ENCODE peak calls at places on chromosomes 16 and 17, in nine cellular contexts. C is ascending aorta; W is choroid plexus epithelial cell; A is uterus; V is activated CD8-positive, alpha-beta T cell treated with anti-CD3 and anti-CD28 coated beads for 36 hours; S is fibroblast of the aortic adventitia; G is neural crest cell; Y is A549; O is right atrium auricular region. D is an unnamed sample.

GRCh38 chr17:57902800-57903759 is 52.1 kb downstream of the CUEDC1 start:
- DNase-seq in C (peak), W (peak), A (peak), V (no peak), S (peak), G (no peak), Y (peak), O (peak), D (peak)

GRCh38 chr16:49854227-49855203 is 1.4 kb downstream of the ZNF423 start:
- DNase-seq in C (no peak), W (no peak), A (peak), V (peak), S (no peak), G (peak), Y (no peak), O (no peak), D (no peak)

GRCh38 chr16:13928644-13929043 is 8.7 kb downstream of the ERCC4 start:
- DNase-seq in C (no peak), W (no peak), A (no peak), V (no peak), S (no peak), G (no peak), Y (no peak), O (no peak), D (no peak)

GRCh38 chr17:8436169-8436932 is 667 bp downstream of the NDEL1 start:
- DNase-seq in C (peak), W (peak), A (no peak), V (peak), S (peak), G (peak), Y (peak), O (peak), D (peak)

GRCh38 chr16:76059186-76059585 is 218.0 kb upstream of the CNTNAP4 start:
- DNase-seq in C (no peak), W (no peak), A (no peak), V (no peak), S (no peak), G (no peak), Y (no peak), O (no peak), D (no peak)

GRCh38 chr16:12900599-12901203 is 697 bp upstream of the SHISA9 start:
- DNase-seq in C (no peak), W (no peak), A (no peak), V (no peak), S (no peak), G (no peak), Y (no peak), O (no peak), D (no peak)

GRCh38 chr17:79188048-79188447 is 113.4 kb downstream of the ENGASE start:
- DNase-seq in C (no peak), W (peak), A (no peak), V (peak), S (no peak), G (peak), Y (peak), O (no peak), D (peak)

GRCh38 chr17:28270926-28271325 is 48.1 kb upstream of the TMEM97 start:
- DNase-seq in C (no peak), W (no peak), A (no peak), V (no peak), S (no peak), G (no peak), Y (no peak), O (no peak), D (no peak)

GRCh38 chr17:29764217-29764616 is 141.5 kb upstream of the CORO6 start:
- DNase-seq in C (no peak), W (no peak), A (no peak), V (no peak), S (no peak), G (no peak), Y (no peak), O (no peak), D (no peak)

GRCh38 chr17:61575352-61575975 is 15.6 kb downstream of the NACA2 start:
- DNase-seq in C (no peak), W (no peak), A (no peak), V (no peak), S (no peak), G (no peak), Y (no peak), O (no peak), D (no peak)

GRCh38 chr17:32518856-32519768 is 32.3 kb downstream of the CDK5R1 start:
- DNase-seq in C (no peak), W (peak), A (peak), V (peak), S (no peak), G (peak), Y (no peak), O (no peak), D (peak)

GRCh38 chr17:72056727-72057290 is 64.0 kb upstream of the SOX9 start:
- DNase-seq in C (no peak), W (no peak), A (no peak), V (no peak), S (no peak), G (no peak), Y (no peak), O (no peak), D (no peak)

GRCh38 chr17:8940866-8941471 is 24.5 kb downstream of the PIK3R5 start:
- DNase-seq in C (no peak), W (no peak), A (no peak), V (peak), S (no peak), G (no peak), Y (no peak), O (no peak), D (no peak)

GRCh38 chr17:68396795-68397536 is 60.3 kb downstream of the WIPI1 start:
- DNase-seq in C (no peak), W (no peak), A (no peak), V (no peak), S (no peak), G (no peak), Y (no peak), O (no peak), D (no peak)

GRCh38 chr17:71975331-71975801 is 145.5 kb upstream of the SOX9 start:
- DNase-seq in C (no peak), W (peak), A (peak), V (no peak), S (peak), G (no peak), Y (no peak), O (peak), D (no peak)

GRCh38 chr16:12341423-12341822 is 364.9 kb downstream of the SNX29 start:
- DNase-seq in C (no peak), W (peak), A (no peak), V (no peak), S (peak), G (no peak), Y (peak), O (no peak), D (no peak)

GRCh38 chr16:89349947-89350633 is 132.6 kb downstream of the ZNF778 start:
- DNase-seq in C (no peak), W (no peak), A (no peak), V (peak), S (no peak), G (no peak), Y (no peak), O (no peak), D (no peak)

GRCh38 chr16:27251561-27252205 is 16.9 kb downstream of the NSMCE1 start:
- DNase-seq in C (no peak), W (no peak), A (no peak), V (peak), S (no peak), G (no peak), Y (no peak), O (peak), D (no peak)

GRCh38 chr16:86573215-86573614 is 5.1 kb upstream of the FOXL1 start:
- DNase-seq in C (no peak), W (peak), A (no peak), V (no peak), S (no peak), G (no peak), Y (no peak), O (no peak), D (no peak)

GRCh38 chr17:32774286-32775084 is 102.4 kb downstream of the MYO1D start:
- DNase-seq in C (no peak), W (no peak), A (no peak), V (no peak), S (no peak), G (no peak), Y (no peak), O (no peak), D (no peak)

GRCh38 chr17:1111599-1112443 is 68.0 kb downstream of the ABR start:
- DNase-seq in C (no peak), W (no peak), A (no peak), V (no peak), S (no peak), G (no peak), Y (peak), O (no peak), D (no peak)

GRCh38 chr17:56173958-56174357 is 20.7 kb downstream of the ANKFN1 start:
- DNase-seq in C (no peak), W (no peak), A (no peak), V (no peak), S (no peak), G (no peak), Y (no peak), O (no peak), D (no peak)

GRCh38 chr16:14454391-14454790 is 175.7 kb downstream of the PARN start:
- DNase-seq in C (no peak), W (peak), A (no peak), V (no peak), S (peak), G (no peak), Y (no peak), O (no peak), D (no peak)

GRCh38 chr17:1942666-1943431 is 82.3 kb downstream of the RTN4RL1 start:
- DNase-seq in C (no peak), W (no peak), A (no peak), V (no peak), S (no peak), G (no peak), Y (no peak), O (no peak), D (no peak)

GRCh38 chr17:43608313-43608712 is 53.4 kb downstream of the MEOX1 start:
- DNase-seq in C (no peak), W (peak), A (no peak), V (peak), S (peak), G (no peak), Y (peak), O (no peak), D (no peak)

GRCh38 chr17:6366144-6366755 is 68.7 kb downstream of the AIPL1 start:
- DNase-seq in C (no peak), W (no peak), A (no peak), V (no peak), S (no peak), G (no peak), Y (no peak), O (no peak), D (no peak)

GRCh38 chr16:81431554-81432353 is 12.9 kb upstream of the CMIP start:
- DNase-seq in C (peak), W (peak), A (no peak), V (no peak), S (peak), G (no peak), Y (peak), O (peak), D (no peak)

GRCh38 chr16:27779719-27780161 is 229.8 kb downstream of the KATNIP start:
- DNase-seq in C (no peak), W (peak), A (peak), V (no peak), S (peak), G (peak), Y (peak), O (no peak), D (no peak)

GRCh38 chr17:40315206-40315605 is 6.2 kb downstream of the RARA start:
- DNase-seq in C (no peak), W (no peak), A (peak), V (peak), S (no peak), G (no peak), Y (no peak), O (no peak), D (no peak)

GRCh38 chr16:67207116-67207856 is 8.4 kb downstream of the ELMO3 start:
- DNase-seq in C (no peak), W (no peak), A (no peak), V (no peak), S (no peak), G (no peak), Y (no peak), O (no peak), D (no peak)

GRCh38 chr17:69143683-69144231 is 2.1 kb upstream of the ABCA6 start:
- DNase-seq in C (no peak), W (no peak), A (no peak), V (no peak), S (no peak), G (no peak), Y (no peak), O (no peak), D (no peak)

GRCh38 chr16:20871258-20871657 is 28.9 kb downstream of the DCUN1D3 start:
- DNase-seq in C (no peak), W (no peak), A (no peak), V (no peak), S (peak), G (no peak), Y (no peak), O (no peak), D (no peak)

GRCh38 chr17:83177611-83178532 is 98.5 kb downstream of the METRNL start:
- DNase-seq in C (no peak), W (no peak), A (peak), V (no peak), S (no peak), G (no peak), Y (no peak), O (peak), D (no peak)

GRCh38 chr17:72332367-72332766 is 211.5 kb downstream of the SOX9 start:
- DNase-seq in C (no peak), W (no peak), A (no peak), V (no peak), S (no peak), G (no peak), Y (no peak), O (no peak), D (peak)

GRCh38 chr17:69592692-69593350 is 178.3 kb downstream of the MAP2K6 start:
- DNase-seq in C (no peak), W (peak), A (no peak), V (no peak), S (no peak), G (no peak), Y (no peak), O (no peak), D (no peak)

GRCh38 chr17:10976401-10976800 is 138.5 kb upstream of the PIRT start:
- DNase-seq in C (no peak), W (no peak), A (no peak), V (no peak), S (no peak), G (no peak), Y (no peak), O (no peak), D (no peak)

GRCh38 chr17:8029121-8029520 is 9.7 kb upstream of the ALOX15B start:
- DNase-seq in C (no peak), W (no peak), A (no peak), V (no peak), S (peak), G (no peak), Y (no peak), O (no peak), D (no peak)

GRCh38 chr16:71205482-71206131 is 24.9 kb downstream of the HYDIN start:
- DNase-seq in C (no peak), W (no peak), A (no peak), V (no peak), S (no peak), G (no peak), Y (no peak), O (no peak), D (no peak)

GRCh38 chr17:15436399-15437369 is 30.7 kb downstream of the CDRT4 start:
- DNase-seq in C (no peak), W (peak), A (peak), V (peak), S (peak), G (no peak), Y (peak), O (peak), D (no peak)
- TF ChIP-seq CTCF in C (no peak), W (peak), A (no peak), V (peak), S (peak), G (peak), Y (no peak), O (no peak), D (no peak)

GRCh38 chr17:63442549-63443035 is 3.5 kb downstream of the CYB561 start:
- DNase-seq in C (no peak), W (no peak), A (no peak), V (peak), S (no peak), G (no peak), Y (peak), O (no peak), D (peak)
- TF ChIP-seq CTCF in C (no peak), W (peak), A (no peak), V (no peak), S (no peak), G (no peak), Y (peak), O (no peak), D (no peak)

GRCh38 chr17:80546267-80546666 is 1.6 kb downstream of the RPTOR start:
- DNase-seq in C (no peak), W (no peak), A (no peak), V (no peak), S (no peak), G (no peak), Y (no peak), O (no peak), D (no peak)

GRCh38 chr17:80539022-80539421 is 5.6 kb upstream of the RPTOR start:
- DNase-seq in C (no peak), W (no peak), A (no peak), V (peak), S (no peak), G (no peak), Y (peak), O (no peak), D (peak)

GRCh38 chr17:80545499-80545826 is 825 bp downstream of the RPTOR start:
- DNase-seq in C (no peak), W (no peak), A (no peak), V (no peak), S (no peak), G (no peak), Y (no peak), O (no peak), D (no peak)

GRCh38 chr17:80544655-80545498 is at the start of gene RPTOR:
- DNase-seq in C (peak), W (peak), A (peak), V (peak), S (peak), G (peak), Y (peak), O (peak), D (peak)
- TF ChIP-seq CTCF in C (no peak), W (no peak), A (no peak), V (no peak), S (no peak), G (no peak), Y (no peak), O (no peak), D (no peak)

GRCh38 chr17:77916284-77916683 is 42.2 kb upstream of the TNRC6C start:
- DNase-seq in C (no peak), W (no peak), A (no peak), V (no peak), S (no peak), G (no peak), Y (no peak), O (no peak), D (no peak)

GRCh38 chr17:77919276-77919675 is 39.2 kb upstream of the TNRC6C start:
- DNase-seq in C (no peak), W (no peak), A (no peak), V (no peak), S (no peak), G (no peak), Y (no peak), O (no peak), D (no peak)

GRCh38 chr17:77915594-77916021 is 42.9 kb upstream of the TNRC6C start:
- DNase-seq in C (no peak), W (no peak), A (no peak), V (no peak), S (no peak), G (no peak), Y (no peak), O (no peak), D (no peak)

GRCh38 chr17:77916771-77917481 is 41.6 kb upstream of the TNRC6C start:
- DNase-seq in C (no peak), W (no peak), A (no peak), V (no peak), S (no peak), G (no peak), Y (no peak), O (no peak), D (no peak)

DNA sequence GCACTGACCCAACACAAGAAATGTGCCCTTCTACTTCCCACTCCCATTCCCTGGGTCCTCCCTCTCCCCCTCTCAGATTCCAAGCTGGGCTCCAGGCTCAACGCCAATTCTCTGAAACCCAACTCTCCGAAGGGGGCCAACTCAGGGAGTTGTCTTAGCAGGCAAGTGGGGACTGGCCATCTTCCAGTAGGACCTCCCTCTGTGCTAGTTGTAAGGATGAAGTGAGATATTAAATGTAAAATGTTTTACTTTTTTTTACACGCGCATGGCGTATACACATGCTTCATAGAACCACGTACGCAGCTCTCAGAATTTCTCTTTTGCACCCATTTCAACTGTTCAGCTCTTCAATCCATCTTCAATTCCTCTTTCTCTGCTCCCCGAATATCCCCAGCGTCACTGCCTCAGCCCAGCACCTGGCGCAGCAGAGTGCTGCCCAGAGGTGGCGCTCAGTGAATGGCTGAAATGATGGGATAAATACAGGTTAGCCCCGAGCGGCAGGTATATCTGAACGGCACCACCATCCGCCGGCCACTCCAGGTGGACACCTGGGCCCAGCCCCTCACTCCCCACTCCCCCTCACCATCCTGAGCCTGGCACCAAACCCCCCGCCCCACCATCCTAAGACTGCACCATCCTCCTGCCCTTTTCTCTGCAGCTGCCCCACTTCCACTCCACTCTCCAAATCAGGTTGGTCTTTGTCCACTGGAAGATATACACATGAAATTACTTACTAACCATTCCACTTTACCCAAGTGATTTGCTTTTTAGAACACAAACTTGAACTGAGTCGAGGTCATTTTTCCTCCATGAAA is 43.9 kb upstream of the TNRC6C start:
- DNase-seq in C (no peak), W (peak), A (no peak), V (no peak), S (no peak), G (no peak), Y (no peak), O (no peak), D (no peak)
- TF ChIP-seq CTCF in C (no peak), W (no peak), A (no peak), V (no peak), S (no peak), G (no peak), Y (peak), O (no peak), D (no peak)

DNA sequence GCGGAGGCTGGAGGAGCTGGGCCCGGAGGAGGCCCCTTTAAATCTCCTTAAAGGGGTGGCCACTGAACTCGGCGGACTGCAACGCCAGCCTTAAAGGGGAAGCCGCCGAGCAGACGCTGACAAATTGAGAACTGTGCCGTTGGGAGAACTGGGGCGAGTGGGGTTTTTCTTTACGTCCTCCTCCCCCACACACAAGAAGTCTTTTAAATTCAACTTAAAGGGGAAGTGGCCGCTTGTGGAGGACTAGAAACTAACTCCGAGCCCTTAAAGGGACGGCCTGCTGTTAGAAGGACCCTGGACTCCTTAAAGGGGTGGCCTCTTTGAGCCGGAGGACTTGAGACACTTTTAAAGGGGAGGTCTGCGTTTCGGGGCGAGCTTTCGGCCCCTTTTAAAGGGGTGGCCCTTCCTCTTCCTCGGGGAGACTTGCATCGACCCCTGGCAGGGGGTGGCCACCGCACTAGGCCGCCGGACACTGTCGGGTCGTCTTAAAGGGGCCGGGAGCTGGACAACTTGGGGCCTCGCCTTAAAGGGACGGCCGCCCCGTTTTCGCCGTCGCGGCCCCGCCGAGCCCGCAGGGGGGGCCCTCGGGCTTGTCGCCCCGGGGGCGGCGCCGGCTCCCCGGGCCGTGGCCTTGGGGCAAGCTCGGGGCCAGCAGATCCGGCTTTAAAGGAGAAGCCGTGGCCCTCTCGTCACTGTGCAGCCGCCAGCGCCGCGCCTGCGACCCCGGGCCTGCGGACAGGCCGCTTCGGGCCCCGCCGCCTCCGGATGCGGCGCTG is 688 bp downstream of the FBRS start:
- DNase-seq in C (peak), W (peak), A (peak), V (peak), S (peak), G (no peak), Y (peak), O (peak), D (peak)
- TF ChIP-seq CTCF in C (peak), W (no peak), A (no peak), V (no peak), S (no peak), G (no peak), Y (peak), O (no peak), D (no peak)

D was measured in GM20000.